ENCODE peak calls at places on chromosomes 4 and X, in nine cellular contexts. E is CD8-positive, alpha-beta memory T cell; N is MV-4-11; B is choroid plexus epithelial cell; C is progenitor cell of endocrine pancreas; V is activated gamma-delta T cell treated with Interleukin-2 at 50 U/mL for 16 hours; D is iPS-NIHi11; I is Calu3; Q is skeletal muscle cell. Y is an unnamed sample.

GRCh38 chr4:145297556-145297955 is 117.2 kb upstream of the OTUD4 start:
- DNase-seq in E (no peak), N (no peak), B (no peak), C (no peak), V (no peak), D (no peak), I (no peak), Q (no peak), Y (no peak)

GRCh38 chrX:148500428-148501120 is at the start of gene AFF2:
- DNase-seq in E (peak; percentile 21), N (peak; percentile 2), B (peak; percentile 5), C (peak; percentile 14), V (peak; percentile 23), D (peak; percentile 33), I (peak; percentile 18), Q (no peak), Y (peak; percentile 8)

GRCh38 chrX:267771-268261 is 13.4 kb upstream of the PLCXD1 start:
- DNase-seq in E (no peak), N (no peak), B (no peak), C (no peak), V (no peak), D (no peak), I (no peak), Q (no peak), Y (no peak)

GRCh38 chrX:72498782-72499181 is 73.9 kb downstream of the HDAC8 start:
- DNase-seq in E (no peak), N (no peak), B (peak; percentile 4), C (no peak), V (no peak), D (no peak), I (no peak), Q (no peak), Y (no peak)

GRCh38 chr4:53196872-53197759 is 168.7 kb downstream of the SCFD2 start:
- DNase-seq in E (peak; percentile 31), N (peak; percentile 68), B (peak; percentile 95), C (no peak), V (no peak), D (peak; percentile 47), I (peak; percentile 9), Q (peak; percentile 46), Y (peak; percentile 99)

GRCh38 chr4:8303485-8304281 is 34.1 kb downstream of the HTRA3 start:
- DNase-seq in E (no peak), N (peak; percentile 80), B (peak; percentile 95), C (no peak), V (no peak), D (no peak), I (no peak), Q (peak; percentile 73), Y (no peak)

GRCh38 chr4:37827802-37828321 is 1.4 kb downstream of the PGM2 start:
- DNase-seq in E (no peak), N (no peak), B (no peak), C (no peak), V (no peak), D (peak; percentile 7), I (no peak), Q (no peak), Y (no peak)

GRCh38 chr4:90745176-90745575 is 618.0 kb downstream of the CCSER1 start:
- DNase-seq in E (no peak), N (no peak), B (no peak), C (no peak), V (no peak), D (no peak), I (no peak), Q (no peak), Y (no peak)

GRCh38 chrX:108736509-108737479 is at the start of gene IRS4:
- DNase-seq in E (no peak), N (no peak), B (peak; percentile 4), C (peak; percentile 70), V (no peak), D (peak; percentile 72), I (peak; percentile 19), Q (no peak), Y (no peak)

GRCh38 chr4:39576268-39576667 is 49.0 kb upstream of the UGDH start:
- DNase-seq in E (no peak), N (no peak), B (no peak), C (no peak), V (no peak), D (no peak), I (no peak), Q (no peak), Y (no peak)

GRCh38 chr4:23614284-23614892 is 275.5 kb downstream of the PPARGC1A start:
- DNase-seq in E (no peak), N (peak; percentile 39), B (peak; percentile 4), C (no peak), V (no peak), D (peak; percentile 27), I (peak; percentile 5), Q (no peak), Y (peak; percentile 16)

GRCh38 chrX:25022499-25023325 is 6.9 kb upstream of the ARX start:
- DNase-seq in E (no peak), N (no peak), B (no peak), C (no peak), V (no peak), D (no peak), I (no peak), Q (no peak), Y (no peak)

GRCh38 chr4:30763337-30763736 is 43.2 kb downstream of the PCDH7 start:
- DNase-seq in E (no peak), N (no peak), B (peak; percentile 34), C (no peak), V (no peak), D (no peak), I (no peak), Q (peak; percentile 67), Y (no peak)

GRCh38 chr4:81508786-81509574 is 37.3 kb upstream of the RASGEF1B start:
- DNase-seq in E (no peak), N (peak; percentile 71), B (no peak), C (no peak), V (no peak), D (no peak), I (no peak), Q (no peak), Y (peak; percentile 82)

GRCh38 chr4:57303012-57303751 is 193.0 kb upstream of the IGFBP7 start:
- DNase-seq in E (no peak), N (no peak), B (peak; percentile 6), C (no peak), V (no peak), D (no peak), I (no peak), Q (no peak), Y (no peak)

GRCh38 chr4:6343950-6344408 is 74.3 kb downstream of the WFS1 start:
- DNase-seq in E (no peak), N (no peak), B (peak; percentile 60), C (no peak), V (no peak), D (peak; percentile 58), I (peak; percentile 68), Q (peak; percentile 53), Y (no peak)

GRCh38 chr4:183229397-183229796 is 90.7 kb downstream of the CLDN22 start:
- DNase-seq in E (no peak), N (no peak), B (no peak), C (no peak), V (no peak), D (no peak), I (no peak), Q (no peak), Y (no peak)

GRCh38 chr4:151418385-151418784 is 9.4 kb downstream of the FHIP1A start:
- DNase-seq in E (no peak), N (peak; percentile 54), B (peak; percentile 91), C (no peak), V (no peak), D (no peak), I (peak; percentile 10), Q (peak; percentile 69), Y (no peak)

GRCh38 chrX:135984220-135984619 is 1.0 kb upstream of the SLC9A6 start:
- DNase-seq in E (no peak), N (no peak), B (no peak), C (no peak), V (no peak), D (no peak), I (no peak), Q (no peak), Y (no peak)

GRCh38 chr4:78155616-78156105 is 98.5 kb downstream of the FRAS1 start:
- DNase-seq in E (no peak), N (no peak), B (peak; percentile 68), C (no peak), V (no peak), D (no peak), I (no peak), Q (no peak), Y (no peak)

GRCh38 chrX:134640914-134641313 is 17.4 kb downstream of the PLAC1 start:
- DNase-seq in E (no peak), N (no peak), B (no peak), C (no peak), V (no peak), D (no peak), I (no peak), Q (no peak), Y (no peak)

GRCh38 chr4:30840571-30840970 is 120.4 kb downstream of the PCDH7 start:
- DNase-seq in E (no peak), N (peak; percentile 30), B (peak; percentile 32), C (no peak), V (no peak), D (no peak), I (no peak), Q (no peak), Y (peak; percentile 58)

GRCh38 chrX:115592997-115593734 is 32.2 kb downstream of the PLS3 start:
- DNase-seq in E (no peak), N (no peak), B (peak; percentile 74), C (no peak), V (no peak), D (no peak), I (no peak), Q (no peak), Y (peak; percentile 31)

GRCh38 chr4:74387790-74388189 is 22.8 kb downstream of the EREG start:
- DNase-seq in E (no peak), N (no peak), B (no peak), C (no peak), V (no peak), D (no peak), I (no peak), Q (no peak), Y (no peak)